ENCODE peak calls at places on chromosomes 1 and 21, in four cellular contexts. W is PC-3, P is PC-9, Y is MM.1S. X is an unnamed sample. For H3K9me2, the result is how much of the 10 kb centered on the place peaks cover.

GRCh38 chr1:94550800-94551241 is 9.3 kb upstream of the F3 start:
- DNase-seq in P (no peak), W (no peak), Y (no peak), X (no peak)

GRCh38 chr1:4726620-4727341 is 72.4 kb downstream of the AJAP1 start:
- DNase-seq in P (no peak), Y (no peak), W (no peak), X (no peak)

GRCh38 chr21:44920694-44921604 is at the start of gene ITGB2:
- DNase-seq in P (no peak), W (no peak), Y (no peak), X (peak)

GRCh38 chr1:244104309-244105060 is 53.4 kb downstream of the ZBTB18 start:
- DNase-seq in Y (no peak), P (peak), W (peak), X (no peak)

GRCh38 chr1:226370144-226370923 is 37.6 kb downstream of the PARP1 start:
- DNase-seq in P (no peak), Y (no peak), W (no peak), X (peak)

GRCh38 chr1:173669491-173669941 is at the start of gene ANKRD45:
- DNase-seq in W (no peak), Y (no peak), P (no peak), X (no peak)

GRCh38 chr21:14843991-14844390 is 220.8 kb downstream of the NRIP1 start:
- DNase-seq in P (no peak), Y (no peak), W (no peak), X (no peak)

GRCh38 chr1:97265630-97266029 is 544.0 kb downstream of the PTBP2 start:
- DNase-seq in W (no peak), Y (no peak), P (no peak), X (no peak)

GRCh38 chr1:209431813-209432442 is 151.6 kb upstream of the CAMK1G start:
- DNase-seq in Y (no peak), W (no peak), P (no peak), X (no peak)

GRCh38 chr1:33893147-33893830 is 29.4 kb downstream of the HMGB4 start:
- DNase-seq in W (no peak), Y (no peak), P (no peak), X (no peak)

GRCh38 chr1:28091043-28091781 is 2.8 kb upstream of the EYA3 start:
- DNase-seq in W (peak), P (peak), Y (peak), X (peak)

GRCh38 chr1:186292875-186293274 is 82.2 kb downstream of the TPR start:
- DNase-seq in P (no peak), W (no peak), Y (no peak), X (no peak)

GRCh38 chr1:44723064-44723463 is 7.9 kb downstream of the RNU5D-1 start:
- DNase-seq in W (no peak), Y (no peak), P (no peak), X (no peak)

GRCh38 chr1:213985181-213986019 is 2.4 kb upstream of the PROX1 start:
- DNase-seq in Y (no peak), P (no peak), W (no peak), X (no peak)

GRCh38 chr1:6625579-6626149 is 996 bp downstream of the THAP3 start:
- DNase-seq in Y (peak), W (peak), P (no peak), X (peak)

GRCh38 chr1:68136187-68136586 is 85.8 kb upstream of the DIRAS3 start:
- DNase-seq in W (peak), P (no peak), Y (no peak), X (no peak)

DNA sequence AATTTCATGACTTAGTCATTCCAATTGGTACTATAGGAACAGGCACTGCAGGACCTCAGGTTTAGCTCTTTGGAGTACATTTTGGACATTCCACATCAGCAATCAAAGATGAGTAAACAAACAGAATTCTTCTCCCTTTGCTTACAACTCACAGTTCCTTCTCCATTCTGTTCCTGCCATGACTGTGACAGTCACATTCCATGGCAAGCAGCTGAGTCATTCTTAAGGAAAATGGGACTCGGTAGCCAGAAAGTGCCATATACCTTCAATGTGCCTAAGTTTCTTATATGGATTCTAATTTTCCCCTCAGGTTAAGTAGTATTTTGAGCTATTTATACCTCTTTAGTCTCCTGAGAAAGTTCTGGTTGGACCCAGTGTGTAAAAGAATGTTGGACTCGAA is 25.6 kb downstream of the CRCT1 start:
- DNase-seq in P (no peak), Y (no peak), W (no peak), X (no peak)
- H3K9me2 ChIP-seq in P (under half), Y (under half), W (under half), X (under half)

DNA sequence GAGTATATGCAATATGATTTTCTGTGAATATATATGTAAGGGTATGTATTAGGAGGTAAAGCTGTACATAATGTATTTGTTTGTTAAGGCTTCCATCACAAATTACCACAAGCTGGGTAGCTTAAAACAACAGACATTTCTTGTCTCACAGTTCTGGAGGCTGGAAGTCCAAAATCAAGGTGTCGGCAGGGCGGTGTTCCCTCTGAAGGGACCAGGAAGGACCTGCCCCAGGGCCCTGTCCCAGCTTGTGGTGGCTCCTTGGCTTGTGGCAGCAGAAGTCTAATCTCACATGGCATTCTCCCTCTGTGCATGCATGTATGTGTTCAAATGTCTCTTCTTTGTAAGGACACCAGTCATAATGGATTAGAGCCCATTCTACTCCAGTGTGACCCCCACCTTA is 17.1 kb downstream of the TRIM67 start:
- DNase-seq in W (no peak), P (no peak), Y (no peak), X (no peak)
- H3K4me2 ChIP-seq in W (no peak), P (no peak), Y (no peak), X (no peak)

GRCh38 chr1:212432163-212432705 is 486 bp upstream of the NENF start:
- DNase-seq in Y (no peak), W (no peak), P (no peak), X (no peak)

GRCh38 chr1:212432706-212433576 is at the start of gene NENF:
- DNase-seq in P (peak), Y (peak), W (peak), X (peak)

GRCh38 chr1:212437179-212437798 is 4.6 kb downstream of the NENF start:
- DNase-seq in P (no peak), W (peak), Y (no peak), X (no peak)

GRCh38 chr1:212433577-212434462 is 1.1 kb downstream of the NENF start:
- DNase-seq in W (no peak), P (no peak), Y (no peak), X (no peak)

DNA sequence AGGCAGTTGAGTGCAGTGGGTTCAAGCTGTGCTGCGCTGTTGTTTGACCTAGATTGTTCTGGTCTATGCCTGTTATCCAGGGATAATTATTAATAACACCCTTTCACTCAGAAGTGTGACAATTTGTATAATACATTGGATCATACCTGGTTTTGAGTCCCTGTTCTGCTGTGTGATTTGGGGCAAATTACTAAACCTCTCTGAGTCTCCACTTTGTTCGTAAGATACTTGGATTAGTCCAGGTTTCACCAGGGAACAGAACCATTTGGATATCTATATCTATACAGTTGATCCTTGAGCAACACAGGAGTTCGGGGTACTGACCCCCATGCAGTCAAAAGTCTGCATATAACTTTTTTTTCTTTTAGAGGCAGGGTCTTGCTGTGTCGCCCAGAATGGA is 2.3 kb downstream of the NENF start:
- DNase-seq in Y (no peak), W (no peak), P (no peak), X (no peak)
- TF ChIP-seq CTCF in Y (no peak), W (no peak), P (no peak), X (no peak)

GRCh38 chr1:62420214-62420613 is 16.6 kb upstream of the USP1 start:
- DNase-seq in Y (no peak), P (no peak), W (no peak), X (no peak)
- H3K9me2 ChIP-seq in Y (under half), P (under half), W (under half), X (under half)